ENCODE peak calls at places on chromosome 13, in eight cellular contexts. G is upper lobe of right lung, M is uterus, S is heart left ventricle, O is psoas muscle, R is left lung, B is colonic mucosa, H is body of pancreas. U is an unnamed sample.
A peak's percentile ranks its signal among the peaks of the same experiment; 100 is the strongest.

GRCh38 chr13:31587696-31588266 is 151.5 kb upstream of the RXFP2 start:
- DNase-seq in H (no peak), M (no peak), O (no peak), G (no peak), B (no peak), R (no peak), S (no peak), U (no peak)

GRCh38 chr13:110685305-110685704 is 20.6 kb downstream of the CARS2 start:
- DNase-seq in B (no peak), G (no peak), M (peak; percentile 61), R (no peak), S (no peak), H (no peak), O (no peak), U (no peak)

GRCh38 chr13:42992585-42993122 is 613 bp upstream of the EPSTI1 start:
- DNase-seq in O (no peak), M (no peak), G (no peak), H (no peak), S (no peak), B (no peak), R (no peak), U (no peak)

GRCh38 chr13:68110178-68110768 is 880.1 kb upstream of the PCDH9 start:
- DNase-seq in M (no peak), O (no peak), R (no peak), H (no peak), G (no peak), S (no peak), B (no peak), U (no peak)

GRCh38 chr13:114319441-114319871 is 5.2 kb downstream of the CHAMP1 start:
- DNase-seq in R (no peak), S (no peak), M (no peak), H (no peak), G (no peak), B (no peak), O (no peak), U (no peak)

GRCh38 chr13:106291006-106291405 is 244.5 kb downstream of the EFNB2 start:
- DNase-seq in O (no peak), M (no peak), H (no peak), R (no peak), S (no peak), G (no peak), B (no peak), U (no peak)

GRCh38 chr13:73715114-73715909 is 418.9 kb downstream of the KLF12 start:
- DNase-seq in H (no peak), B (no peak), M (no peak), O (no peak), G (peak; percentile 72), S (no peak), R (no peak), U (no peak)

GRCh38 chr13:113597386-113598080 is 13.0 kb downstream of the TFDP1 start:
- DNase-seq in S (no peak), G (peak; percentile 33), B (no peak), H (peak; percentile 10), R (no peak), O (peak; percentile 42), M (no peak), U (peak; percentile 24)

GRCh38 chr13:80359459-80360297 is 18.8 kb upstream of the SPRY2 start:
- DNase-seq in O (no peak), G (no peak), R (no peak), S (no peak), H (no peak), B (no peak), M (no peak), U (no peak)

DNA sequence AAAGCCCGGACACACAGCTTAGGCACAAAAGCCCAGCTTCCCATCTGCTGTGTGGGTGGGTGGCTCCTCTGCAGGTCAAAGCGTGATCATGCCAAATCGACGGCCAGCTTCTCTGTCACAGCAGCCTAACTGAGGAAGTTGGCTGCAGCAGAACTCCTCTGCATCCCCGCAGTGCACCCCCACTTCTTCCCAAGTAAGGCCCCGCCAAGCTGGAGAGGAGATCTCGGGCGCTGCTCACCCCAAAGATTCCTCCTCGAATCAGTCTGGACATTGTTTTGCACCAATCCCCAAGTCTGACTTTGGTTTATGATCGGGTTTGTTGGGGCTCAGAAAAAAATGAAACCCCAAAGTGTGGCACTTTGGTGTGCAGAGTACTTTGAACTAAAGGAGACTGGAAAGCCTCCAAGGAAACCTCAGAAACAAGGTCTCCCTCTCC is 19.7 kb upstream of the CPB2 start:
- DNase-seq in S (no peak), H (no peak), O (no peak), M (no peak), G (peak; percentile 67), R (peak; percentile 51), B (no peak), U (no peak)
- TF ChIP-seq CTCF in S (no peak), H (no peak), O (no peak), M (no peak), G (no peak), R (no peak), B (no peak), U (no peak)

DNA sequence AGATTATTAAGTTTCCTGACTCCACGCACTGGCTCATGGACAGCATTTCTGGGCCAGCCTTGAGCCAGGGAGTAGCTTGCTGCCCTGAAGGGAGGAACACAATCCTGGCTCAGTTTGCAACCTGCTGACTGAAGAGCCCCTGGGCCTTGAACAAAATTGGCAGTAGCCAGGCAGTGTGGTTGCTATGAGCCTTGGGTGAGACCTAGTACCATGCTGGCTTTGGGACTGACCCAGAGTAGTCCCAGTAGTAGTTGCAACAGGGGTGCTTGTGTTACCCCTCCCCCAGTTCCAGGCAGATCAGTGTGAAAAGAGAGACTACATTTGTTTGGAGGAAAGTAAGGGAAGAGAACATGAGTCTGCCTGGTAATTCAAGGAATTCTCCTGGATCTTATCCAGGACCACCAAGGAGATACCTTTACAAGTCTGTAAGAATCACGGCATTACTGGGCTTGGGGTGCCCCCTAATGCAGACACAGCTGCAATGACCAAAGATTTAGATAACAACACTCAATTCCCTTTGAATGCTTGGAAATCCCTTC is 22.0 kb downstream of the ITGBL1 start:
- DNase-seq in G (no peak), H (no peak), O (no peak), B (no peak), R (no peak), M (no peak), S (no peak), U (no peak)
- H3K4me3 ChIP-seq in G (no peak overlapping the region), H (no peak overlapping the region), O (no peak overlapping the region), B (no peak overlapping the region), R (no peak overlapping the region), M (no peak overlapping the region), S (no peak overlapping the region), U (no peak overlapping the region)

DNA sequence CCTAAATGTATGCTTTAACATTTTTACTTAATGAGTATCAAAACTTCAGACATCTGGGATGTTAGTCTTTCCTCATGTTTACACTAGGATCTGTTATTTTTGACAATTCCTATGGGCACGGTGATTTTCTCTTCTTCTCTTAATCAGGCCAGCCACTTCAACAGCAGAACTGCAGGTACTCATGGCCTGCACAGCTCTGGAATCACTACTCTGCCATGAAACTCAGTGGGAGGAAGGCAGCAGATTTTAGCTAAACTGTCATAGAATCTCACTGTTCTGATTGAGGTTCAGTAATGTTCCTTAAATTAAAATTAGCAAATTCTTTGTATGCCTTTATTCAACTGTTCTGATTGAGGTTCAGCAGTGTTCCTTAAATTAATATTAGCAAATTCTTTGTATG is 1083.0 kb downstream of the SLITRK5 start:
- DNase-seq in G (no peak), B (no peak), R (no peak), M (no peak), O (no peak), S (no peak), H (no peak), U (no peak)
- H3K27me3 ChIP-seq in G (no peaks in the 10 kb centered on the region), B (no peaks in the 10 kb centered on the region), R (no peaks in the 10 kb centered on the region), M (no peaks in the 10 kb centered on the region), O (no peaks in the 10 kb centered on the region), S (no peaks in the 10 kb centered on the region), H (no peaks in the 10 kb centered on the region), U (no peaks in the 10 kb centered on the region)

GRCh38 chr13:52670726-52671125 is 18.1 kb downstream of the SUGT1 start:
- DNase-seq in G (no peak), B (no peak), O (no peak), R (no peak), S (no peak), H (no peak), M (no peak), U (no peak)

GRCh38 chr13:52665325-52665724 is 12.7 kb downstream of the SUGT1 start:
- DNase-seq in H (no peak), S (no peak), B (no peak), O (no peak), R (no peak), G (no peak), M (no peak), U (peak; percentile 27)

GRCh38 chr13:52664269-52664668 is 11.6 kb downstream of the SUGT1 start:
- DNase-seq in M (no peak), G (no peak), R (no peak), B (no peak), O (no peak), S (no peak), H (no peak), U (no peak)

DNA sequence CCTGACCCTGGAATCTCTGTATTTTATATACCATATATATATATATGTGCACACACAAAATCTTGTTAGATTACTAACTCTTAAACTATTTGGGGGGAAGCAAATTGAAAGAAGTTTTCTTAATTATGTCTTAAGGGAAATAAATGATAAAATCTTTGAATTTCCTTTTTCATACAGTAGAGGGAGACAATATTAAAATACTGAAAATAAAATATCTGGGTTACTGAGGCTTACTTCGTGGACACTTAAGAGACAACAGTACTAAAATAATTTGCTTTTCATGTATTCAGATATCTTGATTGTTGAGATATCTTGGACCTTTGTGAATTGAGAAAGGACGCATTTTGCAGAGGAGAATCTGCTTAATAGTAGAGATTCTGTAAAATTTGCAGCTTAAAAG is 17.0 kb downstream of the SUGT1 start:
- DNase-seq in H (no peak), R (no peak), B (no peak), S (no peak), G (no peak), O (no peak), M (no peak), U (no peak)
- TF ChIP-seq CTCF in H (no peak), R (no peak), B (no peak), S (no peak), G (no peak), O (no peak), M (no peak), U (no peak)

DNA sequence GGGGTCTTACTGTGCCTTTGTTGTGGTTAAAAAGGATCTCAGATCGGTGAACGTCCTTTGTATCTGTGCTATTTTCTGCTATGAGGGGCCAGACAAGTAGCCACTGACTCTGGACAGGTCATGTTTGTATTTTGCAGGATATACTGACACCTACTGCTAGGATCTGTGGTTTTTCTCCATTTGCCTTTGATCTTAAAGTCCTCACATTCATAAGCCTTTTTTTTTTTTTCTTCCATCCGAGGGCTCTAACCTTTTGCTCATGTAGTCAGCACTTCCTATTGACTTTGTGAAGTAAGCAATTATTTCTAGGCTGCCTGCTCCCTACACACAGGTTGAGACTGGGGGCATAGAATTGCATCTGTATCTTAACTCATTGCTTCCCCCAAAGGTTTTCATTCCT is 106.2 kb downstream of the SLITRK5 start:
- DNase-seq in R (no peak), H (no peak), M (no peak), G (no peak), S (no peak), O (no peak), B (no peak), U (no peak)
- H3K4me3 ChIP-seq in R (no peak overlapping the region), H (no peak overlapping the region), M (no peak overlapping the region), G (no peak overlapping the region), S (no peak overlapping the region), O (no peak overlapping the region), B (no peak overlapping the region), U (no peak overlapping the region)

U was measured in BE2C.